ENCODE peak calls at places on chromosomes 16 and 17, in ten cellular contexts. C is H9, D is PC-3, W is fibroblast of lung, Z is mesenchymal stem cell, M is adipocyte, H is MM.1S, K is mesendoderm, I is mammary epithelial cell, Q is astrocyte. B is an unnamed sample.

GRCh38 chr16:11560701-11561439 is 25.8 kb downstream of the LITAF start:
- DNase-seq in C (no peak), I (peak; percentile 92), Q (no peak), D (no peak), Z (peak; percentile 78), M (peak; percentile 40), H (no peak), W (no peak), K (peak; percentile 41), B (no peak)

GRCh38 chr16:55672471-55672870 is 16.7 kb downstream of the SLC6A2 start:
- DNase-seq in Q (no peak), C (no peak), W (no peak), I (no peak), Z (no peak), H (no peak), D (no peak), M (peak; percentile 36), K (no peak), B (no peak)

GRCh38 chr17:17647521-17648178 is 33.6 kb upstream of the RAI1 start:
- DNase-seq in M (no peak), W (no peak), C (no peak), Q (no peak), K (no peak), D (no peak), H (no peak), Z (no peak), I (no peak), B (no peak)

GRCh38 chr16:80997139-80997798 is 9.4 kb downstream of the CMC2 start:
- DNase-seq in M (no peak), D (no peak), K (no peak), Q (peak; percentile 36), C (no peak), H (no peak), Z (peak; percentile 15), W (peak; percentile 53), I (no peak), B (no peak)

GRCh38 chr17:75751676-75752404 is 13.2 kb downstream of the GALK1 start:
- DNase-seq in K (no peak), W (no peak), C (no peak), Q (no peak), I (no peak), M (no peak), H (no peak), Z (no peak), D (no peak), B (no peak)

GRCh38 chr17:45325810-45326209 is 9.0 kb upstream of the MAP3K14 start:
- DNase-seq in I (no peak), Z (no peak), M (peak; percentile 32), H (no peak), W (no peak), D (no peak), C (peak; percentile 23), K (no peak), Q (no peak), B (no peak)

GRCh38 chr16:87698676-87699179 is 67.1 kb downstream of the KLHDC4 start:
- DNase-seq in W (no peak), C (no peak), Z (no peak), K (no peak), I (no peak), Q (no peak), D (no peak), H (no peak), M (no peak), B (no peak)

GRCh38 chr16:15598648-15599190 is 44.2 kb downstream of the MARF1 start:
- DNase-seq in M (no peak), H (no peak), C (no peak), K (no peak), W (no peak), I (no peak), Q (no peak), Z (no peak), D (no peak), B (no peak)

GRCh38 chr16:48003226-48003907 is 152.4 kb downstream of the ABCC12 start:
- DNase-seq in C (peak; percentile 39), Q (no peak), M (peak; percentile 2), H (no peak), I (peak; percentile 96), D (no peak), K (peak; percentile 93), Z (no peak), W (no peak), B (peak; percentile 32)

GRCh38 chr16:2092866-2093265 is 42.8 kb downstream of the PKD1 start:
- DNase-seq in Z (no peak), H (no peak), D (no peak), M (no peak), W (no peak), K (no peak), C (no peak), I (no peak), Q (no peak), B (no peak)

GRCh38 chr17:273994-274832 is 78.4 kb downstream of the RPH3AL start:
- DNase-seq in W (no peak), I (no peak), C (no peak), D (no peak), H (no peak), Q (no peak), K (no peak), Z (no peak), M (no peak), B (no peak)

GRCh38 chr16:11329080-11329491 is 16.2 kb upstream of the RMI2 start:
- DNase-seq in W (peak; percentile 50), D (peak; percentile 19), Z (peak; percentile 74), I (no peak), C (peak; percentile 60), H (peak; percentile 70), Q (no peak), K (peak; percentile 94), M (peak; percentile 36), B (no peak)

GRCh38 chr17:38469875-38470274 is 41.6 kb downstream of the ARHGAP23 start:
- DNase-seq in D (no peak), I (no peak), Q (peak; percentile 79), W (peak; percentile 86), M (peak; percentile 51), C (no peak), K (peak; percentile 84), H (no peak), Z (peak; percentile 82), B (no peak)

DNA sequence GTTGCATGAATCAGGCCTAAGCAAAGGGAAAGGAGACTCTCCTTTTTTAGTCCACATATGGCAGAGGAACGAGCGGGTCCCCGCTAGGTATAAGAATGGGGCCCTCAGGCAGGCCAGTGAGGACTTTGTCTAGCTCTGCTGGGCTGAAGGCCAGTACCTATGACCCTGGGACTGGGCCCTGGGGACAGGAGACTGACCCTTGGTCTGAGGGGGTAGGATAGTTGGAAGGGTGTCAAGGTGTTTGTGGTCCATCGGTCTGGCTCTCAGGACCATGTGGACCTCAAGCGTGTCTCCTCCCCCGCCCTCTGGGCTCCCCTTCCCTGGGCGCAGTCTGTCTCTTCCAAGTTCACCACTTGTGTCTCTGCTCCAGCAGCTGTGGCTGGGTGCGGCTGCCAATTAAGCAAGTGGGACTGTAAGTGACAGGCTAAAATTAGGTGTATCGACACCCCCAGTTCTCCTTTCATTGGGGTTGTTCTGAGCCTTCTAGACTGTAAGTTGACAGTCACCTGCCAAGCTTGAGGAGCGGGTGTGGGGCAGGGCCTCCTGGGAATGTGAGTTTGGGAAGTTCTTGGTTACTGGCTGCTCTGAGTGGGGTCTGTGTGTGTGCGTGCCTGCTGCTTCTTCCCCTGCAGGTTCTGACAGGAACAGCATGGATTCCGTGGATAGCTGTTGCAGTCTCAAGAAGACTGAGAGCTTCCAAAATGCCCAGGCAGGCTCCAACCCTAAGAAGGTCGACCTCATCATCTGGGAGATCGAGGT is 24.5 kb downstream of the AKAP1 start:
- DNase-seq in K (peak; percentile 85), C (peak; percentile 62), Q (no peak), W (no peak), H (no peak), I (no peak), D (no peak), M (no peak), Z (no peak), B (no peak)
- H3K9ac ChIP-seq in K (no peak overlapping the region), C (no peak overlapping the region), Q (no peak overlapping the region), W (no peak overlapping the region), H (no peak overlapping the region), I (no peak overlapping the region), D (no peak overlapping the region), M (no peak overlapping the region), Z (no peak overlapping the region), B (no peak overlapping the region)

DNA sequence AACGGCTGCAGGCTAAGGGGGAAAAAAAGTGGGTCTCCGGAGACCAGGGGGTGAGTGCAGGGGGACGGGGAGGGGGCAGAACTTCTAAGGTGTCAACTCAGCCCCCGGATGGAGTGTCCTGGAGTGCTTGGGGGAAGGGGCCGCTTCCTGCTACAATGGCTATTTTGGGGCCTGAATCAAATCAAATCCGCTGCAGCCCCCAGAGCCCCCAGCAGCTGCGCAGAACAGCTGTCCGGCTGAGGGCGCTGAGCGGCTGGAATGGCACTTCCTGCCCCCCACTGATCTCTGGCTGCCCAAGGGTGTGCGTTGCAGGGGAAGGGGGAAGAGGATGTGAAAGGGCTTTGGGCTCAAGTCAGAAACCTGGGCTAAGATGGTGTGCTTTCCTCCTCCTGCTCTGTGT is 24.2 kb upstream of the PHB1 start:
- DNase-seq in C (peak; percentile 63), D (no peak), H (no peak), K (no peak), I (no peak), M (no peak), Z (no peak), W (no peak), Q (no peak), B (no peak)
- H3K9ac ChIP-seq in C (no peak overlapping the region), D (no peak overlapping the region), H (no peak overlapping the region), K (peak overlapping the region; percentile 28), I (no peak overlapping the region), M (no peak overlapping the region), Z (no peak overlapping the region), W (no peak overlapping the region), Q (peak overlapping the region; percentile 18), B (peak overlapping the region; percentile 62)

GRCh38 chr16:84318091-84318975 is 23.7 kb downstream of the WFDC1 start:
- DNase-seq in Q (no peak), D (no peak), H (no peak), W (no peak), K (no peak), I (no peak), C (no peak), M (no peak), Z (no peak), B (no peak)
- H3K9ac ChIP-seq in Q (no peak overlapping the region), D (no peak overlapping the region), H (no peak overlapping the region), W (no peak overlapping the region), K (no peak overlapping the region), I (no peak overlapping the region), C (no peak overlapping the region), M (no peak overlapping the region), Z (no peak overlapping the region), B (no peak overlapping the region)

GRCh38 chr16:53099318-53100130 is 44.7 kb downstream of the CHD9 start:
- DNase-seq in K (peak; percentile 98), Q (peak; percentile 94), W (peak; percentile 97), D (peak; percentile 92), I (peak; percentile 98), H (peak; percentile 81), C (peak; percentile 96), M (peak; percentile 92), Z (peak; percentile 94), B (peak; percentile 86)
- H3K9ac ChIP-seq in K (peak overlapping the region; percentile 54), Q (peak overlapping the region; percentile 84), W (peak overlapping the region; percentile 61), D (peak overlapping the region; percentile 71), I (peak overlapping the region; percentile 65), H (peak overlapping the region; percentile 67), C (no peak overlapping the region), M (peak overlapping the region; percentile 87), Z (peak overlapping the region; percentile 85), B (peak overlapping the region; percentile 72)

GRCh38 chr16:3623642-3624041 is 12.2 kb upstream of the SLX4 start:
- DNase-seq in W (peak; percentile 19), Z (no peak), K (no peak), I (no peak), H (peak; percentile 79), C (no peak), Q (no peak), D (no peak), M (no peak), B (no peak)
- H3K9ac ChIP-seq in W (no peak overlapping the region), Z (no peak overlapping the region), K (no peak overlapping the region), I (no peak overlapping the region), H (peak overlapping the region; percentile 65), C (no peak overlapping the region), Q (no peak overlapping the region), D (no peak overlapping the region), M (no peak overlapping the region), B (no peak overlapping the region)

B was measured in NT2/D1.